ENCODE peak calls at places on chromosome 5, in ten cellular contexts. One of them, this sample, is unnamed.
A peak's percentile ranks its signal among the peaks of the same experiment; 100 is the strongest.

GRCh38 chr5:98774192-98775046 is 956 bp downstream of the RGMB start:
- DNase-seq in sigmoid colon: peak; percentile 84
- DNase-seq in dorsolateral prefrontal cortex: peak; percentile 31
- DNase-seq in fibroblast of mammary gland: peak; percentile 50
- DNase-seq in H9: peak; percentile 69
- DNase-seq in HFF-Myc: no peak
- DNase-seq in fibroblast of pulmonary artery: peak; percentile 71
- DNase-seq in CD14-positive monocyte: no peak
- DNase-seq in B cell: peak; percentile 56
- DNase-seq in uterus: peak; percentile 52
- DNase-seq in this sample: peak; percentile 87

GRCh38 chr5:134005415-134006118 is 792 bp upstream of the VDAC1 start:
- DNase-seq in uterus: no peak
- DNase-seq in fibroblast of pulmonary artery: no peak
- DNase-seq in fibroblast of mammary gland: no peak
- DNase-seq in B cell: no peak
- DNase-seq in HFF-Myc: no peak
- DNase-seq in sigmoid colon: peak; percentile 74
- DNase-seq in H9: peak; percentile 70
- DNase-seq in CD14-positive monocyte: no peak
- DNase-seq in dorsolateral prefrontal cortex: no peak
- DNase-seq in this sample: peak; percentile 75

GRCh38 chr5:150492621-150493020 is 15.3 kb upstream of the NDST1 start:
- DNase-seq in CD14-positive monocyte: no peak
- DNase-seq in uterus: no peak
- DNase-seq in HFF-Myc: no peak
- DNase-seq in H9: no peak
- DNase-seq in fibroblast of mammary gland: peak; percentile 82
- DNase-seq in B cell: no peak
- DNase-seq in dorsolateral prefrontal cortex: no peak
- DNase-seq in sigmoid colon: no peak
- DNase-seq in fibroblast of pulmonary artery: no peak
- DNase-seq in this sample: no peak

GRCh38 chr5:96930058-96930457 is 5.8 kb upstream of the LNPEP start:
- DNase-seq in fibroblast of mammary gland: no peak
- DNase-seq in B cell: no peak
- DNase-seq in dorsolateral prefrontal cortex: no peak
- DNase-seq in HFF-Myc: no peak
- DNase-seq in sigmoid colon: no peak
- DNase-seq in H9: no peak
- DNase-seq in CD14-positive monocyte: no peak
- DNase-seq in uterus: no peak
- DNase-seq in fibroblast of pulmonary artery: no peak
- DNase-seq in this sample: no peak

GRCh38 chr5:61966991-61967390 is 339.0 kb upstream of the KIF2A start:
- DNase-seq in dorsolateral prefrontal cortex: no peak
- DNase-seq in fibroblast of mammary gland: no peak
- DNase-seq in fibroblast of pulmonary artery: no peak
- DNase-seq in H9: no peak
- DNase-seq in B cell: no peak
- DNase-seq in sigmoid colon: no peak
- DNase-seq in CD14-positive monocyte: no peak
- DNase-seq in uterus: no peak
- DNase-seq in HFF-Myc: no peak
- DNase-seq in this sample: no peak

GRCh38 chr5:52771343-52772039 is 16.2 kb upstream of the ITGA1 start:
- DNase-seq in fibroblast of pulmonary artery: no peak
- DNase-seq in dorsolateral prefrontal cortex: no peak
- DNase-seq in sigmoid colon: no peak
- DNase-seq in fibroblast of mammary gland: no peak
- DNase-seq in H9: no peak
- DNase-seq in B cell: no peak
- DNase-seq in uterus: no peak
- DNase-seq in HFF-Myc: no peak
- DNase-seq in CD14-positive monocyte: no peak
- DNase-seq in this sample: no peak

GRCh38 chr5:177988989-177989625 is 6.9 kb downstream of the PROP1 start:
- DNase-seq in B cell: no peak
- DNase-seq in fibroblast of pulmonary artery: no peak
- DNase-seq in CD14-positive monocyte: no peak
- DNase-seq in H9: no peak
- DNase-seq in sigmoid colon: no peak
- DNase-seq in fibroblast of mammary gland: no peak
- DNase-seq in HFF-Myc: no peak
- DNase-seq in dorsolateral prefrontal cortex: no peak
- DNase-seq in uterus: no peak
- DNase-seq in this sample: no peak

GRCh38 chr5:30607301-30607700 is 586.2 kb upstream of the CDH6 start:
- DNase-seq in dorsolateral prefrontal cortex: no peak
- DNase-seq in uterus: no peak
- DNase-seq in B cell: no peak
- DNase-seq in sigmoid colon: no peak
- DNase-seq in fibroblast of mammary gland: no peak
- DNase-seq in CD14-positive monocyte: no peak
- DNase-seq in H9: no peak
- DNase-seq in HFF-Myc: no peak
- DNase-seq in fibroblast of pulmonary artery: no peak
- DNase-seq in this sample: no peak

GRCh38 chr5:134396274-134396673 is 15.4 kb downstream of the CDKN2AIPNL start:
- DNase-seq in B cell: no peak
- DNase-seq in fibroblast of mammary gland: no peak
- DNase-seq in dorsolateral prefrontal cortex: no peak
- DNase-seq in sigmoid colon: no peak
- DNase-seq in HFF-Myc: no peak
- DNase-seq in H9: no peak
- DNase-seq in uterus: no peak
- DNase-seq in fibroblast of pulmonary artery: no peak
- DNase-seq in CD14-positive monocyte: no peak
- DNase-seq in this sample: no peak

DNA sequence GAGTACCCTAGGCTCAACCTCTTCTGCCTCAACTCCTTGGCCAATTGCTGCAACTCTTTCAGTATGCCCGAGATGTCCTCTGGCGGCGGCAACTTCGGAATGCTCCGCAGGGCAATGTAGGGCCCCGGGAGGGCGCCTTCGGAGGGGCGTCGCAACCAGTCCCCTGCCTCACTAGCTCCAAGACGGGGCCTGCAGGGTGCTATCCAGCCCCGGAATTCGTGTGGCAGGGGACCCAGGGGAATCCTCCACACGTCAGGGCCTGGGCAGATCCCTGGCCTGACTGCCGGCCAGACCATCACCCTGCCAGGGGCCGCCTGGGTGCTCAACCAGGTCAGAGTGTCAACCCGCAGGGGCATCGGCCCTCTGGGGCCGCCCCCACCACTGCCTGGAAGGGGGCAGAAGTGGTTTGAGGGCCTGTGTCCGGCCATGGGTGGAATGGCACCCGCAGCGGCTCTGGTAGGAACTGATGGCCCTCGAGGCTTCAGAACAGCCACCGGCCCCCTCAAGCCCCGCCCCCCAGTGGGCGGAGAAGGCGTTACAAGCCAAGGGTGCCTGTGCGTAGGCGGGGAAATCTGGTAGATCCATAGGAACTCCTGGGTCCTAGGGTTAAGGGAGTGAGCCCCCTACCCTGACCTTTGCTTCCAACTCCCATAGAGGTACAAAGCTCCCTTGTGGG is at the start of gene POU5F2:
- DNase-seq in dorsolateral prefrontal cortex: no peak
- DNase-seq in B cell: no peak
- DNase-seq in fibroblast of pulmonary artery: no peak
- DNase-seq in HFF-Myc: no peak
- DNase-seq in fibroblast of mammary gland: no peak
- DNase-seq in H9: peak; percentile 61
- DNase-seq in sigmoid colon: no peak
- DNase-seq in uterus: no peak
- DNase-seq in CD14-positive monocyte: no peak
- DNase-seq in this sample: no peak
- TF ChIP-seq CTCF in dorsolateral prefrontal cortex: no peak
- TF ChIP-seq CTCF in B cell: no peak
- TF ChIP-seq CTCF in fibroblast of pulmonary artery: no peak
- TF ChIP-seq CTCF in HFF-Myc: no peak
- TF ChIP-seq CTCF in fibroblast of mammary gland: no peak
- TF ChIP-seq CTCF in H9: peak; percentile 57
- TF ChIP-seq CTCF in sigmoid colon: no peak
- TF ChIP-seq CTCF in uterus: no peak
- TF ChIP-seq CTCF in CD14-positive monocyte: no peak
- TF ChIP-seq CTCF in this sample: peak; percentile 10

GRCh38 chr5:129094924-129095797 is 612 bp downstream of the ISOC1 start:
- DNase-seq in HFF-Myc: no peak
- DNase-seq in H9: no peak
- DNase-seq in fibroblast of mammary gland: peak; percentile 25
- DNase-seq in CD14-positive monocyte: peak; percentile 57
- DNase-seq in B cell: no peak
- DNase-seq in sigmoid colon: peak; percentile 85
- DNase-seq in dorsolateral prefrontal cortex: peak; percentile 38
- DNase-seq in fibroblast of pulmonary artery: peak; percentile 73
- DNase-seq in uterus: peak; percentile 67
- DNase-seq in this sample: peak; percentile 94
- TF ChIP-seq CTCF in HFF-Myc: no peak
- TF ChIP-seq CTCF in H9: peak; percentile 29
- TF ChIP-seq CTCF in fibroblast of mammary gland: no peak
- TF ChIP-seq CTCF in CD14-positive monocyte: no peak
- TF ChIP-seq CTCF in B cell: peak; percentile 7
- TF ChIP-seq CTCF in sigmoid colon: no peak
- TF ChIP-seq CTCF in dorsolateral prefrontal cortex: no peak
- TF ChIP-seq CTCF in fibroblast of pulmonary artery: no peak
- TF ChIP-seq CTCF in uterus: no peak
- TF ChIP-seq CTCF in this sample: peak; percentile 38

GRCh38 chr5:131513780-131514179 is 121.2 kb downstream of the RAPGEF6 start:
- DNase-seq in uterus: no peak
- DNase-seq in sigmoid colon: no peak
- DNase-seq in fibroblast of pulmonary artery: no peak
- DNase-seq in fibroblast of mammary gland: no peak
- DNase-seq in B cell: no peak
- DNase-seq in HFF-Myc: no peak
- DNase-seq in H9: no peak
- DNase-seq in CD14-positive monocyte: no peak
- DNase-seq in dorsolateral prefrontal cortex: no peak
- DNase-seq in this sample: no peak

GRCh38 chr5:131511934-131512333 is 123.1 kb downstream of the RAPGEF6 start:
- DNase-seq in H9: no peak
- DNase-seq in dorsolateral prefrontal cortex: no peak
- DNase-seq in B cell: no peak
- DNase-seq in HFF-Myc: no peak
- DNase-seq in CD14-positive monocyte: no peak
- DNase-seq in uterus: no peak
- DNase-seq in sigmoid colon: no peak
- DNase-seq in fibroblast of mammary gland: no peak
- DNase-seq in fibroblast of pulmonary artery: no peak
- DNase-seq in this sample: no peak

GRCh38 chr5:131509811-131510210 is 125.2 kb downstream of the RAPGEF6 start:
- DNase-seq in B cell: no peak
- DNase-seq in uterus: no peak
- DNase-seq in HFF-Myc: no peak
- DNase-seq in fibroblast of pulmonary artery: no peak
- DNase-seq in dorsolateral prefrontal cortex: no peak
- DNase-seq in sigmoid colon: no peak
- DNase-seq in CD14-positive monocyte: no peak
- DNase-seq in H9: no peak
- DNase-seq in fibroblast of mammary gland: no peak
- DNase-seq in this sample: no peak

GRCh38 chr5:131515348-131515747 is 119.7 kb downstream of the RAPGEF6 start:
- DNase-seq in sigmoid colon: no peak
- DNase-seq in uterus: no peak
- DNase-seq in CD14-positive monocyte: no peak
- DNase-seq in B cell: no peak
- DNase-seq in fibroblast of mammary gland: peak; percentile 37
- DNase-seq in H9: no peak
- DNase-seq in HFF-Myc: no peak
- DNase-seq in fibroblast of pulmonary artery: no peak
- DNase-seq in dorsolateral prefrontal cortex: no peak
- DNase-seq in this sample: no peak

GRCh38 chr5:131514316-131515275 is 120.4 kb downstream of the RAPGEF6 start:
- DNase-seq in H9: no peak
- DNase-seq in CD14-positive monocyte: no peak
- DNase-seq in sigmoid colon: no peak
- DNase-seq in fibroblast of pulmonary artery: no peak
- DNase-seq in fibroblast of mammary gland: peak; percentile 43
- DNase-seq in dorsolateral prefrontal cortex: no peak
- DNase-seq in HFF-Myc: no peak
- DNase-seq in B cell: no peak
- DNase-seq in uterus: no peak
- DNase-seq in this sample: no peak
- TF ChIP-seq CTCF in H9: no peak
- TF ChIP-seq CTCF in CD14-positive monocyte: peak; percentile 21
- TF ChIP-seq CTCF in sigmoid colon: no peak
- TF ChIP-seq CTCF in fibroblast of pulmonary artery: peak; percentile 21
- TF ChIP-seq CTCF in fibroblast of mammary gland: peak; percentile 9
- TF ChIP-seq CTCF in dorsolateral prefrontal cortex: no peak
- TF ChIP-seq CTCF in HFF-Myc: no peak
- TF ChIP-seq CTCF in B cell: peak; percentile 27
- TF ChIP-seq CTCF in uterus: no peak
- TF ChIP-seq CTCF in this sample: peak; percentile 45

GRCh38 chr5:14406554-14406849 is 175.1 kb upstream of the OTULINL start:
- DNase-seq in dorsolateral prefrontal cortex: no peak
- DNase-seq in sigmoid colon: no peak
- DNase-seq in H9: no peak
- DNase-seq in fibroblast of pulmonary artery: peak; percentile 87
- DNase-seq in uterus: no peak
- DNase-seq in fibroblast of mammary gland: peak; percentile 98
- DNase-seq in HFF-Myc: no peak
- DNase-seq in B cell: no peak
- DNase-seq in CD14-positive monocyte: no peak
- DNase-seq in this sample: no peak

GRCh38 chr5:14407051-14407450 is 174.5 kb upstream of the OTULINL start:
- DNase-seq in fibroblast of pulmonary artery: no peak
- DNase-seq in dorsolateral prefrontal cortex: no peak
- DNase-seq in B cell: no peak
- DNase-seq in CD14-positive monocyte: no peak
- DNase-seq in fibroblast of mammary gland: peak; percentile 35
- DNase-seq in HFF-Myc: no peak
- DNase-seq in H9: no peak
- DNase-seq in uterus: no peak
- DNase-seq in sigmoid colon: no peak
- DNase-seq in this sample: no peak

GRCh38 chr5:14407746-14408175 is 173.8 kb upstream of the OTULINL start:
- DNase-seq in sigmoid colon: no peak
- DNase-seq in H9: no peak
- DNase-seq in fibroblast of mammary gland: peak; percentile 97
- DNase-seq in dorsolateral prefrontal cortex: no peak
- DNase-seq in B cell: no peak
- DNase-seq in CD14-positive monocyte: no peak
- DNase-seq in fibroblast of pulmonary artery: peak; percentile 80
- DNase-seq in uterus: no peak
- DNase-seq in HFF-Myc: no peak
- DNase-seq in this sample: no peak

GRCh38 chr5:14405706-14406553 is 175.7 kb upstream of the OTULINL start:
- DNase-seq in H9: no peak
- DNase-seq in B cell: no peak
- DNase-seq in dorsolateral prefrontal cortex: no peak
- DNase-seq in uterus: no peak
- DNase-seq in HFF-Myc: no peak
- DNase-seq in sigmoid colon: no peak
- DNase-seq in fibroblast of pulmonary artery: peak; percentile 42
- DNase-seq in CD14-positive monocyte: no peak
- DNase-seq in fibroblast of mammary gland: peak; percentile 50
- DNase-seq in this sample: no peak

DNA sequence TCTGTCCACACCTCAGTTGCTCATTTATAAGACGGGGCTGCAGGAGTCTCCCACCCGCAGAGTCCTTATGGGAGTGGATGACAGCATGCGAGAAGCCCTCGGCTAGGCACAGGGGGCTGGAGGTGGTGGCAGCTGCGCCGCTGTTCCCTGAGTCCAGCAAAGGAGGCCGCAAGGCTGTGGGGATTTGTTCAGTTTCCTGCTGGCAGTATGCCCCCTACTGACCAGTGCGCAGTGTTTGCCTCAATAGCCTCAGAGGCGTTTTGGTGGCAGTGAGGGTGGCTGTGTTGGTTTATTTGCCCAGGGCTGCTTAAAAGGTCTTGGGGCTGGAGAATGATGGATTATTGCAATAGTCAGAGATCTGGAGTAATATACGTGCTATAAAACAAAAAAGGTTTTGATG is 176.3 kb upstream of the OTULINL start:
- DNase-seq in uterus: no peak
- DNase-seq in dorsolateral prefrontal cortex: no peak
- DNase-seq in HFF-Myc: no peak
- DNase-seq in H9: peak; percentile 58
- DNase-seq in CD14-positive monocyte: no peak
- DNase-seq in B cell: no peak
- DNase-seq in sigmoid colon: no peak
- DNase-seq in fibroblast of pulmonary artery: no peak
- DNase-seq in fibroblast of mammary gland: no peak
- DNase-seq in this sample: no peak
- TF ChIP-seq CTCF in uterus: no peak
- TF ChIP-seq CTCF in dorsolateral prefrontal cortex: peak; percentile 39
- TF ChIP-seq CTCF in HFF-Myc: peak; percentile 44
- TF ChIP-seq CTCF in H9: peak; percentile 65
- TF ChIP-seq CTCF in CD14-positive monocyte: no peak
- TF ChIP-seq CTCF in B cell: no peak
- TF ChIP-seq CTCF in sigmoid colon: no peak
- TF ChIP-seq CTCF in fibroblast of pulmonary artery: peak; percentile 16
- TF ChIP-seq CTCF in fibroblast of mammary gland: peak; percentile 17
- TF ChIP-seq CTCF in this sample: peak; percentile 69

This sample was measured in chondrocyte.